ENCODE peak calls at places on chromosome 1, in four cellular contexts. One of them, this sample, is unnamed.

GRCh38 chr1:5765465-5765864 is 226.8 kb downstream of the NPHP4 start:
- DNase-seq in T follicular helper cell: no peak
- DNase-seq in endothelial cell: no peak
- DNase-seq in NCI-H510A treated with DMSO at 0.1 percent for 48 hours: peak
- DNase-seq in this sample: no peak

GRCh38 chr1:28369518-28370219 is at the start of gene PHACTR4:
- DNase-seq in endothelial cell: peak
- DNase-seq in NCI-H510A treated with DMSO at 0.1 percent for 48 hours: peak
- DNase-seq in T follicular helper cell: peak
- DNase-seq in this sample: peak

GRCh38 chr1:52848423-52848822 is 5.9 kb downstream of the ZYG11A start:
- DNase-seq in T follicular helper cell: no peak
- DNase-seq in NCI-H510A treated with DMSO at 0.1 percent for 48 hours: no peak
- DNase-seq in endothelial cell: no peak
- DNase-seq in this sample: no peak

GRCh38 chr1:5725855-5726585 is 266.2 kb downstream of the NPHP4 start:
- DNase-seq in T follicular helper cell: no peak
- DNase-seq in NCI-H510A treated with DMSO at 0.1 percent for 48 hours: no peak
- DNase-seq in endothelial cell: no peak
- DNase-seq in this sample: no peak

GRCh38 chr1:244395965-244396364 is 55.7 kb downstream of the ADSS2 start:
- DNase-seq in endothelial cell: no peak
- DNase-seq in NCI-H510A treated with DMSO at 0.1 percent for 48 hours: no peak
- DNase-seq in T follicular helper cell: no peak
- DNase-seq in this sample: no peak

GRCh38 chr1:6360517-6360916 is 33.0 kb downstream of the ACOT7 start:
- DNase-seq in NCI-H510A treated with DMSO at 0.1 percent for 48 hours: no peak
- DNase-seq in T follicular helper cell: no peak
- DNase-seq in endothelial cell: no peak
- DNase-seq in this sample: no peak

GRCh38 chr1:206470692-206471414 is 577 bp downstream of the IKBKE start:
- DNase-seq in T follicular helper cell: no peak
- DNase-seq in NCI-H510A treated with DMSO at 0.1 percent for 48 hours: peak
- DNase-seq in endothelial cell: peak
- DNase-seq in this sample: peak

GRCh38 chr1:112674986-112675727 is 698 bp downstream of the MOV10 start:
- DNase-seq in NCI-H510A treated with DMSO at 0.1 percent for 48 hours: peak
- DNase-seq in T follicular helper cell: peak
- DNase-seq in endothelial cell: peak
- DNase-seq in this sample: peak

GRCh38 chr1:193183019-193183643 is 3.3 kb downstream of the B3GALT2 start:
- DNase-seq in NCI-H510A treated with DMSO at 0.1 percent for 48 hours: peak
- DNase-seq in endothelial cell: peak
- DNase-seq in T follicular helper cell: no peak
- DNase-seq in this sample: peak